ENCODE peak calls at places on chromosomes 7 and 10, in nine cellular contexts. Q, Z, U, Y, K, J, T, R and H are unnamed samples.

GRCh38 chr10:74282151-74282852 is 131.3 kb downstream of the ADK start:
- DNase-seq in Q (no peak), Z (no peak), U (no peak), Y (no peak), K (no peak), J (no peak), T (no peak), R (no peak), H (no peak)

GRCh38 chr10:123227706-123228105 is 73.5 kb downstream of the BUB3 start:
- DNase-seq in Q (no peak), Z (no peak), U (no peak), Y (no peak), K (no peak), J (no peak), T (no peak), R (no peak), H (no peak)

GRCh38 chr10:101775273-101776131 is at the start of gene FGF8:
- DNase-seq in Q (no peak), Z (no peak), U (no peak), Y (peak), K (no peak), J (peak), T (no peak), R (no peak), H (no peak)

GRCh38 chr7:1403844-1404404 is 55.3 kb downstream of the MICALL2 start:
- DNase-seq in Q (no peak), Z (no peak), U (no peak), Y (peak), K (no peak), J (no peak), T (no peak), R (no peak), H (no peak)

GRCh38 chr10:114504769-114505579 is 100.7 kb upstream of the AFAP1L2 start:
- DNase-seq in Q (no peak), Z (peak), U (no peak), Y (no peak), K (no peak), J (peak), T (no peak), R (no peak), H (no peak)

GRCh38 chr7:94190599-94191061 is 186.5 kb upstream of the BET1 start:
- DNase-seq in Q (no peak), Z (no peak), U (peak), Y (no peak), K (no peak), J (no peak), T (no peak), R (no peak), H (no peak)

GRCh38 chr7:15397159-15397550 is 164.7 kb downstream of the AGMO start:
- DNase-seq in Q (no peak), Z (no peak), U (no peak), Y (peak), K (no peak), J (no peak), T (no peak), R (no peak), H (no peak)

GRCh38 chr7:116395125-116395791 is 104.3 kb upstream of the CAV2 start:
- DNase-seq in Q (no peak), Z (no peak), U (no peak), Y (no peak), K (no peak), J (no peak), T (no peak), R (no peak), H (no peak)

GRCh38 chr7:25314094-25314708 is 85.9 kb upstream of the NPVF start:
- DNase-seq in Q (no peak), Z (peak), U (no peak), Y (no peak), K (no peak), J (no peak), T (no peak), R (no peak), H (no peak)

GRCh38 chr7:46754135-46754730 is 827.7 kb downstream of the TNS3 start:
- DNase-seq in Q (no peak), Z (no peak), U (no peak), Y (no peak), K (no peak), J (no peak), T (no peak), R (no peak), H (no peak)

GRCh38 chr10:99872367-99873162 is 90.1 kb downstream of the ABCC2 start:
- DNase-seq in Q (no peak), Z (no peak), U (no peak), Y (no peak), K (no peak), J (no peak), T (no peak), R (no peak), H (no peak)

GRCh38 chr10:79197558-79197957 is 128.8 kb downstream of the ZMIZ1 start:
- DNase-seq in Q (no peak), Z (no peak), U (no peak), Y (no peak), K (no peak), J (no peak), T (no peak), R (no peak), H (no peak)

GRCh38 chr7:43481905-43482678 is 100.8 kb upstream of the STK17A start:
- DNase-seq in Q (no peak), Z (no peak), U (no peak), Y (no peak), K (no peak), J (no peak), T (no peak), R (no peak), H (no peak)

GRCh38 chr10:113709221-113709838 is 29.6 kb downstream of the CASP7 start:
- DNase-seq in Q (no peak), Z (no peak), U (no peak), Y (no peak), K (no peak), J (no peak), T (no peak), R (no peak), H (no peak)

GRCh38 chr10:85618841-85619240 is 747.8 kb downstream of the GRID1 start:
- DNase-seq in Q (no peak), Z (no peak), U (no peak), Y (no peak), K (no peak), J (no peak), T (no peak), R (no peak), H (no peak)

GRCh38 chr7:26083113-26083512 is 68.9 kb upstream of the NFE2L3 start:
- DNase-seq in Q (no peak), Z (no peak), U (no peak), Y (no peak), K (no peak), J (no peak), T (no peak), R (no peak), H (no peak)

GRCh38 chr10:123967626-123968243 is 76.1 kb upstream of the CPXM2 start:
- DNase-seq in Q (peak), Z (peak), U (peak), Y (peak), K (peak), J (peak), T (no peak), R (peak), H (peak)

GRCh38 chr7:155533827-155534690 is 12.3 kb downstream of the CNPY1 start:
- DNase-seq in Q (no peak), Z (no peak), U (no peak), Y (no peak), K (no peak), J (no peak), T (no peak), R (peak), H (no peak)
- TF ChIP-seq CTCF in Q (no peak), Z (no peak), U (peak), Y (peak), K (peak), J (no peak), T (peak), R (no peak), H (peak)

GRCh38 chr10:17229967-17230682 is 2.1 kb downstream of the VIM start:
- DNase-seq in Q (peak), Z (peak), U (peak), Y (peak), K (peak), J (peak), T (peak), R (peak), H (peak)

GRCh38 chr10:17233534-17233933 is 5.5 kb downstream of the VIM start:
- DNase-seq in Q (peak), Z (peak), U (no peak), Y (no peak), K (no peak), J (no peak), T (no peak), R (peak), H (no peak)

GRCh38 chr10:17234541-17234940 is 6.5 kb downstream of the VIM start:
- DNase-seq in Q (no peak), Z (no peak), U (no peak), Y (no peak), K (no peak), J (no peak), T (no peak), R (no peak), H (no peak)

GRCh38 chr10:17235136-17235535 is 7.1 kb downstream of the VIM start:
- DNase-seq in Q (no peak), Z (no peak), U (no peak), Y (no peak), K (no peak), J (no peak), T (no peak), R (no peak), H (no peak)

GRCh38 chr10:17232276-17232987 is 4.4 kb downstream of the VIM start:
- DNase-seq in Q (no peak), Z (no peak), U (no peak), Y (no peak), K (no peak), J (no peak), T (peak), R (no peak), H (no peak)
- H3K4me3 ChIP-seq in Q (peak), Z (no peak), U (no peak), Y (no peak), K (peak), J (peak), T (peak), R (peak), H (no peak)

DNA sequence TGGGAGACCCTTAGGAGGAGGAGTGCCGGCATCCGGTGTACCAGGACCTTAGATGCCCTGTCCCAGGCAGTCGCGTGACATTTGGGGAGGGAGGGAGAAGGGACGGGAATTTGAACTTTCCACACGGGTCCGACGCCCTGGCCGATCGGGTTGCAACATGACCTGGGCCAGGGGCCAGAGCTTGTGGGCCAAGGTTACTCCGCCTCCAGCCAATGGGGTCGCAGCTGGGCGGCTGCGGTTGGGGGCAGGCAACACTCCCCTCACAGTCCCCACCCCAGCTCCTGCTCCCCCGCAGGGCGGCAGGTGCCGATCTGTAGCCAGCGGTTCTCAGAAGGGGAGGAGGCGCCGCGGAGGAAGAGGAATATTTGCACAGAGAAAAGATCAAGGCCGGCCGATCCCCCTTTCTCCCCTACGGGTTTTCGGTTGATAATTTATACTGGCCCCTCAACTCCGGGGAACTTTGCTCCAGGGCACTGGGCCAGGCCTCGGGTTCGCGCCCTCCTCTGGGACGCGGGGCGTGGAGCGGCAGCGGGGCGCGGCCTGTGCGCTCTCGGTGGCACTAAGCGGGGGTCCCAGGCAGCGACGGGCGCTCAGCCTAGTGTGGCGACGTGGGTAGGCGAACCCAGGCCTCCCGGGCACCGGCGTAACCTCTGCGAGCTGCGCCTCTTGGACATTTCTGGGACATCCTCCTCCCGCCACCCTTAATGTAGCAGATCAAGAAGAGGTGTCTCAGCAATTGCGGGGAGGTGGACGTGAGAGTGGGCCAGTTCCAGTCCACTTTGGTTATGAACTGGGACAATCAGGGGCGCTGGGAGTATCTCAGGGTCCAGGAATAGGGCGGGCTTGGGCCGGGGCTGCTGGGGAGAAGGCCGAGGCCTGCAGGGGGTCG is 1.2 kb downstream of the MLXIPL start:
- DNase-seq in Q (peak), Z (peak), U (peak), Y (peak), K (peak), J (no peak), T (no peak), R (peak), H (peak)
- TF ChIP-seq POLR2A in Q (no peak), Z (peak), U (no peak), Y (no peak), K (peak), J (no peak), T (no peak), R (no peak), H (peak)

DNA sequence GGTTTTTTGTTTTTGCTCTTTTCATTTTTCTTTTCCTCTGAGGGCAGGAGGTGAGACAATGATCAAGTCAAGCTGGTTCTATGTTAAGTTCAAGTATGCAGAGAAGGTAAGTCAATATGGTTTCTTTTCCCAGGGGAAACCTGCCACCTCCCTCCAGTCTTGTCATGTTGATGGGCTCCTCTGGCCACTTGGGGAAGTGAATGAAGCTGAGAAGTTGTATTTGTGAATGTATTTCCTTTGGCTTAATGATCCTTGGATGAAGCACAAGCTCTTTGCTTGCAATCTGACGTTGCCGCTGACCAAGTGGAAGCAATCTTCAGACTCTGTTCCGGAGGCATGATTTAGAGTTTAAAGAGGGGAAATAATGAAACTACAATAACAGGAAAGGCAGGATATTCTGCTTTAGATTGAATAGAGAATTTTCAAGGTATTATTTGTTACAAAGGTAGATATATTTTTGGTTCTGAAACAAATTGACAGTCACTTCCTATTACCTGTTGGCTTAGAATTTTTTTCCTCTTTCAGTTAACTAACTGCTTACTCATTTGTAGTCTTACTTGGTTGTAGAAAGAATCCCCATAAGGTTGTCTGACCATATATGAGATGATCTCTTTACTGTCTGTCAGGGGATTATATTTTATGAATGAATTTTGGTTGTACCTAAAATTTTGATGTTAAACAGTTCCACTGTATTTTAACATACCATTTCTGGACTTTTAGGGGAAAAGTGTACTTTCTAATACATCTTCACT is 369.6 kb downstream of the AUTS2 start:
- DNase-seq in Q (no peak), Z (no peak), U (no peak), Y (no peak), K (no peak), J (no peak), T (no peak), R (no peak), H (no peak)
- TF ChIP-seq CTCF in Q (no peak), Z (no peak), U (peak), Y (no peak), K (no peak), J (no peak), T (no peak), R (no peak), H (no peak)

DNA sequence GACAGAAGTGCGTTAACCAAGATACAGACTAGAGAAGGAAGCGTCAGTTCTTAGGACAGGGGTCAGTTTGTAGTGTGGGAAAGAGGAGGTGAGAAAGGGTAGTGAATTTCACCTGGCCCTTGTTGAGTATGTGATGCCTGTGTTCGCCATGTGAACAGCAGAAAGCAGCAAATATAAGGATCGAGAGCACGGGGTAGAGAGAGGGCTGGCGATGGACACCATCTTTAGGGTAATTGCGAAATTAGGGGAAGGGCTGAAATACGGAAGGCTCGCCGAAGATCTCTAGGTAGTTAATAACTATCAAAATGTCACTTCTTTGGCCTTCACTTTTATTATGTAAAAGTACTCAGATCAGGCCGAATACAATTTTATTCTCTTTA is 6.2 kb upstream of the MEST start:
- DNase-seq in Q (no peak), Z (no peak), U (no peak), Y (no peak), K (no peak), J (no peak), T (no peak), R (no peak), H (no peak)
- H3K4me3 ChIP-seq in Q (peak), Z (no peak), U (no peak), Y (peak), K (peak), J (peak), T (peak), R (peak), H (peak)

GRCh38 chr7:154186811-154187210 is 134.6 kb downstream of the DPP6 start:
- DNase-seq in Q (no peak), Z (no peak), U (no peak), Y (no peak), K (no peak), J (no peak), T (no peak), R (no peak), H (no peak)
- TF ChIP-seq POLR2A in Q (no peak), Z (no peak), U (no peak), Y (no peak), K (no peak), J (no peak), T (no peak), R (no peak), H (no peak)

GRCh38 chr7:140723574-140723973 is 27.1 kb downstream of the NDUFB2 start:
- DNase-seq in Q (no peak), Z (no peak), U (no peak), Y (no peak), K (no peak), J (no peak), T (no peak), R (no peak), H (no peak)

GRCh38 chr7:140722254-140722653 is 25.7 kb downstream of the NDUFB2 start:
- DNase-seq in Q (no peak), Z (no peak), U (no peak), Y (no peak), K (no peak), J (no peak), T (no peak), R (no peak), H (no peak)

GRCh38 chr7:140724706-140725105 is 28.2 kb downstream of the NDUFB2 start:
- DNase-seq in Q (no peak), Z (no peak), U (no peak), Y (no peak), K (no peak), J (no peak), T (no peak), R (no peak), H (no peak)

GRCh38 chr7:140723002-140723401 is 26.5 kb downstream of the NDUFB2 start:
- DNase-seq in Q (no peak), Z (no peak), U (no peak), Y (no peak), K (no peak), J (no peak), T (no peak), R (no peak), H (no peak)

GRCh38 chr7:140726304-140726703 is 29.8 kb downstream of the NDUFB2 start:
- DNase-seq in Q (no peak), Z (no peak), U (no peak), Y (no peak), K (no peak), J (no peak), T (no peak), R (no peak), H (no peak)
- TF ChIP-seq CTCF in Q (no peak), Z (peak), U (peak), Y (no peak), K (no peak), J (no peak), T (peak), R (no peak), H (no peak)

DNA sequence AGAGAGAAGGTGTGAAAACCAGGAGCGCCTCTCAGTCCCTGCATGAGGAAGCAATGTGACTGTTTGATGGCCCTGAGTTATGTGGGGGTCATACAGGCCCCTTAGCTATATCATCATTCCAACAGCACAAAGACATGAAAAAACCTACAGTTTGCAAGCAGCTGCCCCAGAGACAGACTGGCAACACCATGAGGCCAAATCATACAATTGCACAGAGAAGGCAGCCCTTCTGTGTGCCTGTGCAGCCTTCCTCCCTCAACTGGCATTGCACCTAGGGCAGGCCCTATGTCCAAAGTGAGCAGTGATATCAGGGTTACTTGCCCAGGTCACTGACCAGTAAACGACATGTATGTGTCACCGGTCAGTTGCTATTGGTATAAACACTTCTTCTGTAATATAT is 41.6 kb downstream of the GPRIN2 start:
- DNase-seq in Q (no peak), Z (no peak), U (peak), Y (no peak), K (peak), J (no peak), T (no peak), R (no peak), H (peak)
- H3K4me3 ChIP-seq in Q (no peak), Z (no peak), U (no peak), Y (no peak), K (no peak), J (no peak), T (no peak), R (no peak), H (no peak)

DNA sequence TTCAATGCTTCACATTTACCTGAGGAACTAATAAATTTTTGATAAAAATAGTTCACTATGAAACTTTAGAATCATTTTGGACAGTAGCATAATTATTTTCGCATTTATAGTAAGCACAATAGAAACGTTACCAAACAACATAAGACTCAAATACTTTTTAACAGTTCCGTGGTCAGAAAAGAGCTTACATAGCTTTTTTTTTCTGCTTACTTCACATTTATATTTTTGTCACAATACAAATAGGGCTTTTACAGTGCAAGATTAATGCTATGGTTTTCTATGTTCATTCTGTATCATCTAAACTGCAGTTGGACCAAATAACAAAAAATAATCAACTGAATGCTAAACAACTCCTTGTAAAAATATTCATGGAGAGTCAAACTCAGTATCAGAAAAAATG is 26.5 kb upstream of the RHOBTB1 start:
- DNase-seq in Q (no peak), Z (no peak), U (no peak), Y (no peak), K (no peak), J (no peak), T (no peak), R (no peak), H (no peak)
- TF ChIP-seq POLR2A in Q (no peak), Z (no peak), U (no peak), Y (no peak), K (no peak), J (no peak), T (no peak), R (no peak), H (no peak)